ENCODE peak calls at places on chromosomes 12 and 14, in ten cellular contexts. L is left cardiac atrium; K is T-cell; Z is left lobe of liver; C is tibial nerve; Y is cardiac fibroblast; U is RPMI7951; F is AG08396; B is body of pancreas; G is CD4-positive, CD25-positive, alpha-beta regulatory T cell. I is an unnamed sample.

GRCh38 chr12:45727301-45727993 is 2.1 kb upstream of the ARID2 start:
- DNase-seq in L (peak), K (peak), Z (peak), C (peak), Y (peak), U (peak), F (peak), B (peak), G (peak), I (peak)

GRCh38 chr12:111056618-111057521 is 136.5 kb upstream of the MYL2 start:
- DNase-seq in L (no peak), K (peak), Z (no peak), C (peak), Y (no peak), U (no peak), F (no peak), B (no peak), G (peak), I (no peak)

GRCh38 chr12:57632898-57633825 is at the start of gene B4GALNT1:
- DNase-seq in L (peak), K (peak), Z (peak), C (no peak), Y (peak), U (peak), F (peak), B (peak), G (peak), I (peak)

GRCh38 chr12:56994231-56994746 is 12.1 kb downstream of the ZBTB39 start:
- DNase-seq in L (no peak), K (no peak), Z (peak), C (no peak), Y (no peak), U (no peak), F (no peak), B (no peak), G (no peak), I (no peak)

GRCh38 chr12:1350055-1350933 is 244.1 kb downstream of the FBXL14 start:
- DNase-seq in L (no peak), K (no peak), Z (no peak), C (no peak), Y (peak), U (peak), F (peak), B (no peak), G (no peak), I (no peak)

GRCh38 chr14:71138236-71139057 is 231.2 kb downstream of the PCNX1 start:
- DNase-seq in L (no peak), K (no peak), Z (no peak), C (no peak), Y (peak), U (no peak), F (no peak), B (no peak), G (no peak), I (no peak)

GRCh38 chr14:96136361-96136760 is 68.3 kb upstream of the BDKRB2 start:
- DNase-seq in L (no peak), K (no peak), Z (no peak), C (no peak), Y (peak), U (peak), F (peak), B (no peak), G (no peak), I (no peak)

GRCh38 chr12:49059063-49059384 is 1.6 kb downstream of the KMT2D start:
- DNase-seq in L (no peak), K (no peak), Z (peak), C (no peak), Y (no peak), U (no peak), F (no peak), B (no peak), G (no peak), I (no peak)

GRCh38 chr12:6321905-6322304 is 11.4 kb downstream of the PLEKHG6 start:
- DNase-seq in L (no peak), K (no peak), Z (no peak), C (no peak), Y (no peak), U (no peak), F (no peak), B (no peak), G (no peak), I (no peak)

GRCh38 chr14:102015045-102015685 is 50.8 kb downstream of the DYNC1H1 start:
- DNase-seq in L (no peak), K (no peak), Z (no peak), C (no peak), Y (peak), U (no peak), F (no peak), B (no peak), G (no peak), I (no peak)

GRCh38 chr12:52872644-52873384 is 24.0 kb upstream of the KRT78 start:
- DNase-seq in L (no peak), K (no peak), Z (no peak), C (no peak), Y (no peak), U (no peak), F (no peak), B (no peak), G (no peak), I (no peak)

GRCh38 chr14:59116984-59117415 is 71.5 kb upstream of the DAAM1 start:
- DNase-seq in L (no peak), K (no peak), Z (no peak), C (no peak), Y (no peak), U (peak), F (no peak), B (no peak), G (no peak), I (no peak)

GRCh38 chr14:99946652-99947489 is 118.4 kb upstream of the EVL start:
- DNase-seq in L (no peak), K (peak), Z (peak), C (no peak), Y (peak), U (no peak), F (peak), B (peak), G (peak), I (peak)

GRCh38 chr12:16603265-16603915 is 2.6 kb downstream of the LMO3 start:
- DNase-seq in L (no peak), K (no peak), Z (no peak), C (no peak), Y (no peak), U (no peak), F (no peak), B (no peak), G (no peak), I (no peak)